ENCODE peak calls at places on chromosome 4, in five cellular contexts. One of them, this sample, is unnamed.

GRCh38 chr4:79852305-79852730 is 220.7 kb downstream of the ANTXR2 start:
- DNase-seq in astrocyte of the spinal cord: peak; percentile 78
- DNase-seq in stimulated activated naive CD4-positive, alpha-beta T cell: no peak
- DNase-seq in activated CD4-positive, alpha-beta T cell treated with anti-CD3 and anti-CD28 coated beads, Interleukin-2, amount 10 ng/mL, durations not matched to agents 7 days and 5 days: no peak
- DNase-seq in CD4-positive, alpha-beta memory T cell: no peak
- DNase-seq in this sample: peak; percentile 70

GRCh38 chr4:1492636-1493539 is 86.6 kb upstream of the NKX1-1 start:
- DNase-seq in astrocyte of the spinal cord: no peak
- DNase-seq in CD4-positive, alpha-beta memory T cell: no peak
- DNase-seq in stimulated activated naive CD4-positive, alpha-beta T cell: no peak
- DNase-seq in activated CD4-positive, alpha-beta T cell treated with anti-CD3 and anti-CD28 coated beads, Interleukin-2, amount 10 ng/mL, durations not matched to agents 7 days and 5 days: no peak
- DNase-seq in this sample: no peak

GRCh38 chr4:153450545-153450917 is 15.6 kb upstream of the TMEM131L start:
- DNase-seq in astrocyte of the spinal cord: no peak
- DNase-seq in activated CD4-positive, alpha-beta T cell treated with anti-CD3 and anti-CD28 coated beads, Interleukin-2, amount 10 ng/mL, durations not matched to agents 7 days and 5 days: peak; percentile 33
- DNase-seq in CD4-positive, alpha-beta memory T cell: no peak
- DNase-seq in stimulated activated naive CD4-positive, alpha-beta T cell: no peak
- DNase-seq in this sample: no peak

GRCh38 chr4:78298618-78299017 is 241.5 kb downstream of the FRAS1 start:
- DNase-seq in CD4-positive, alpha-beta memory T cell: no peak
- DNase-seq in astrocyte of the spinal cord: peak; percentile 19
- DNase-seq in stimulated activated naive CD4-positive, alpha-beta T cell: no peak
- DNase-seq in activated CD4-positive, alpha-beta T cell treated with anti-CD3 and anti-CD28 coated beads, Interleukin-2, amount 10 ng/mL, durations not matched to agents 7 days and 5 days: no peak
- DNase-seq in this sample: peak; percentile 80

GRCh38 chr4:19927381-19927780 is 324.3 kb upstream of the SLIT2 start:
- DNase-seq in astrocyte of the spinal cord: no peak
- DNase-seq in CD4-positive, alpha-beta memory T cell: no peak
- DNase-seq in stimulated activated naive CD4-positive, alpha-beta T cell: no peak
- DNase-seq in activated CD4-positive, alpha-beta T cell treated with anti-CD3 and anti-CD28 coated beads, Interleukin-2, amount 10 ng/mL, durations not matched to agents 7 days and 5 days: no peak
- DNase-seq in this sample: peak; percentile 50

GRCh38 chr4:38189445-38189844 is 229.2 kb downstream of the PTTG2 start:
- DNase-seq in stimulated activated naive CD4-positive, alpha-beta T cell: no peak
- DNase-seq in astrocyte of the spinal cord: peak; percentile 89
- DNase-seq in CD4-positive, alpha-beta memory T cell: no peak
- DNase-seq in activated CD4-positive, alpha-beta T cell treated with anti-CD3 and anti-CD28 coated beads, Interleukin-2, amount 10 ng/mL, durations not matched to agents 7 days and 5 days: no peak
- DNase-seq in this sample: peak; percentile 96

GRCh38 chr4:186727977-186728519 is 4.4 kb upstream of the FAT1 start:
- DNase-seq in CD4-positive, alpha-beta memory T cell: no peak
- DNase-seq in activated CD4-positive, alpha-beta T cell treated with anti-CD3 and anti-CD28 coated beads, Interleukin-2, amount 10 ng/mL, durations not matched to agents 7 days and 5 days: no peak
- DNase-seq in astrocyte of the spinal cord: peak; percentile 53
- DNase-seq in stimulated activated naive CD4-positive, alpha-beta T cell: no peak
- DNase-seq in this sample: peak; percentile 73

GRCh38 chr4:88341227-88342192 is 37.1 kb upstream of the HERC6 start:
- DNase-seq in stimulated activated naive CD4-positive, alpha-beta T cell: no peak
- DNase-seq in CD4-positive, alpha-beta memory T cell: no peak
- DNase-seq in activated CD4-positive, alpha-beta T cell treated with anti-CD3 and anti-CD28 coated beads, Interleukin-2, amount 10 ng/mL, durations not matched to agents 7 days and 5 days: no peak
- DNase-seq in astrocyte of the spinal cord: peak; percentile 93
- DNase-seq in this sample: peak; percentile 88

GRCh38 chr4:139710073-139710472 is 44.5 kb downstream of the MGST2 start:
- DNase-seq in astrocyte of the spinal cord: no peak
- DNase-seq in CD4-positive, alpha-beta memory T cell: no peak
- DNase-seq in stimulated activated naive CD4-positive, alpha-beta T cell: no peak
- DNase-seq in activated CD4-positive, alpha-beta T cell treated with anti-CD3 and anti-CD28 coated beads, Interleukin-2, amount 10 ng/mL, durations not matched to agents 7 days and 5 days: no peak
- DNase-seq in this sample: peak; percentile 46

GRCh38 chr4:13476915-13477314 is 7.2 kb downstream of the RAB28 start:
- DNase-seq in activated CD4-positive, alpha-beta T cell treated with anti-CD3 and anti-CD28 coated beads, Interleukin-2, amount 10 ng/mL, durations not matched to agents 7 days and 5 days: no peak
- DNase-seq in CD4-positive, alpha-beta memory T cell: no peak
- DNase-seq in stimulated activated naive CD4-positive, alpha-beta T cell: no peak
- DNase-seq in astrocyte of the spinal cord: peak; percentile 67
- DNase-seq in this sample: peak; percentile 91

This sample was measured in EH.